ENCODE peak calls at places on chromosomes 6 and 20, in four cellular contexts. M is HepG2, J is K562, C is GM12878. Z is an unnamed sample.

GRCh38 chr6:156390621-156391378 is 386.4 kb upstream of the ARID1B start:
- DNase-seq in M (no peak), J (no peak), C (no peak), Z (peak; percentile 20)

GRCh38 chr6:33746651-33747100 is at the start of gene IP6K3:
- DNase-seq in M (no peak), J (no peak), C (no peak), Z (no peak)

GRCh38 chr20:34874094-34874654 is 1.5 kb upstream of the GGT7 start:
- DNase-seq in M (peak; percentile 90), J (peak; percentile 88), C (peak; percentile 50), Z (peak; percentile 81)

GRCh38 chr6:130111031-130111430 is 92.7 kb downstream of the L3MBTL3 start:
- DNase-seq in M (no peak), J (no peak), C (no peak), Z (no peak)

GRCh38 chr6:97947841-97948240 is 664.8 kb upstream of the MMS22L start:
- DNase-seq in M (peak; percentile 1), J (peak; percentile 0), C (no peak), Z (no peak)

GRCh38 chr6:145531822-145532221 is 203.5 kb downstream of the EPM2A start:
- DNase-seq in M (no peak), J (no peak), C (no peak), Z (no peak)

GRCh38 chr6:25130518-25130917 is 148.7 kb upstream of the CARMIL1 start:
- DNase-seq in M (no peak), J (no peak), C (no peak), Z (no peak)

GRCh38 chr20:19767070-19767469 is 9.0 kb downstream of the RIN2 start:
- DNase-seq in M (no peak), J (no peak), C (no peak), Z (no peak)

GRCh38 chr6:146857180-146857959 is 258.6 kb downstream of the ADGB start:
- DNase-seq in M (peak; percentile 63), J (peak; percentile 96), C (no peak), Z (peak; percentile 84)

GRCh38 chr6:139013185-139013800 is 15.3 kb upstream of the ABRACL start:
- DNase-seq in M (no peak), J (no peak), C (no peak), Z (no peak)

GRCh38 chr6:106748547-106749207 is 119.3 kb downstream of the QRSL1 start:
- DNase-seq in M (no peak), J (no peak), C (no peak), Z (peak; percentile 29)
- TF ChIP-seq ATF2 in M (no peak), J (no peak), C (no peak), Z (no peak)

GRCh38 chr6:56655250-56655649 is 12.6 kb upstream of the DST start:
- DNase-seq in M (no peak), J (no peak), C (no peak), Z (no peak)
- TF ChIP-seq CREM in M (no peak), J (no peak), C (no peak), Z (no peak)

DNA sequence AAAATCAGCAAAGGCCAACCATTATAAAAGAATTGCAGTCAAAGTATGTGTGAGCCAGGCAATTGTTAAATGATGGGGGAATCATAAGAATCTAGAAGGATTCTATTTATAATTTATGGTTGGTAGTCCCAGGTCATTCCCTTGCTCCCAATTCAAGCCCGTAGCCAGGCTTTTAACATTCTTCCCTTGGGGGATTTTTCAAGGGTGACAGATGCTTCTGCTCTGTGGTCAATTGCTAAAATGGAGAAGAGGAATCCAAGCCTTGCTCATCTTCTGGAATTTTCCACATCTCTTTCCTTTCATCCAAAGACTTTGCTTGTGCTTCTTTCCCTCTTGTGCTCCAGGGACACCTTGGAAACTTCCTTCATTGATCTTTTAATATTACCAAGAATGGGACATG is 18.0 kb upstream of the BCAS1 start:
- DNase-seq in M (no peak), J (no peak), C (no peak), Z (no peak)
- TF ChIP-seq ATF2 in M (no peak), J (no peak), C (no peak), Z (no peak)

DNA sequence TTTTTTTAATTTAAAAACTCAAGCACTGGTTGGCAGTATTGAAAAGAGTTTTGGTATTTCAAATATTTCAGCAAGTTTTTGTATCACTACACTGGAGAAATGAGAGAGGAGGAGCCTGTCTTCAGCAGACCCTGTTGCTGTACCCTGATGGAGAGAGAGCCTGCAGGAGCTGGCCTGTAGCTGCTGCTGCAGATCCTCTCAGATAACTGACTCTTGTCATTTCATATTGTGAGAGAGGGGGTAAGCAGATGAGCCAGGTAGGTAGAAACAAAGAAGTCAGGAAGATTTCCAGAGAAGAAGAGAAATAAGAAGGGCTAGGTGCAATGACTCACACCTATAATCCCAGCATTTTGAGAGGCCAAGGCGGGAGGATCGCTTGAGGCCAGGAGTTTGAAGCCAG is 64.1 kb upstream of the TBC1D7 start:
- DNase-seq in M (no peak), J (no peak), C (no peak), Z (no peak)
- TF ChIP-seq CREM in M (no peak), J (no peak), C (no peak), Z (no peak)

GRCh38 chr6:32689531-32690505 is 23.4 kb upstream of the HLA-DQB1 start:
- DNase-seq in M (no peak), J (no peak), C (peak; percentile 79), Z (no peak)
- TF ChIP-seq ATF2 in M (no peak), J (no peak), C (peak; percentile 84), Z (no peak)

GRCh38 chr20:62210496-62210855 is 9.6 kb downstream of the HRH3 start:
- DNase-seq in M (no peak), J (no peak), C (no peak), Z (no peak)
- TF ChIP-seq CREM in M (no peak), J (no peak), C (no peak), Z (no peak)

GRCh38 chr6:112233864-112234263 is 20.5 kb downstream of the LAMA4 start:
- DNase-seq in M (no peak), J (no peak), C (no peak), Z (no peak)
- TF ChIP-seq ATF2 in M (no peak), J (no peak), C (no peak), Z (no peak)

DNA sequence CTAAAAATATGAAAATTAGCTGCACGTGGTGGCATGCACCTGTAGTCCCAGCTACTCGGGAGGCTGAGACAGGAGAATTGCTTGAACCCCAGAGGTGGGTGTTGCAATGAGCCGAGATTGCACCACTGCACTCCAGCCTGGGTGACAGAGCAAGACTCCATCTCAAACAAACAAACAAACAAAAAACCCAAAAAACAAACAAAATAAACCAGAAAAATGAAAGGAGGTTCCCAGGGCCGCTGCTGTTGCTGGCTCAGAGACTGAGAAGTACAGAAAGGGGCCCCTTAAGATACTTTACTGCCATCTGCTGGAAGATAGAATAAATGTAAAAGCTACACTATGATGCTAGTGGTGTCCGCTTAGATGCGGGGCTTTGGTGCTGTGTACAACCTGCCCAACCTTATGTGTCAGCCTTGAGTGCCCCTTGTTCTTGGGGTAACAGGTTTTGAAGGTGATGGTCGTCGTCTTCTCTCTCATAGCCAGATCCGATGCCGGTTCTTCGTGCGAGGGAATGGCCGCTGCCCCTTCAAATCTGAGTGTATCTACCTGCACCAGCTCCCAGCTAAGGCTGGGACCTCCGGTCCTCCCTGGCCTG is 2.8 kb upstream of the FANCE start:
- DNase-seq in M (peak; percentile 80), J (peak; percentile 80), C (no peak), Z (no peak)
- TF ChIP-seq CREM in M (no peak), J (no peak), C (no peak), Z (no peak)

GRCh38 chr6:144103026-144103563 is 7.7 kb upstream of the SF3B5 start:
- DNase-seq in M (no peak), J (no peak), C (no peak), Z (no peak)

GRCh38 chr6:144110210-144110609 is 14.8 kb upstream of the SF3B5 start:
- DNase-seq in M (no peak), J (no peak), C (no peak), Z (no peak)

GRCh38 chr6:144104488-144104887 is 9.1 kb upstream of the SF3B5 start:
- DNase-seq in M (no peak), J (no peak), C (no peak), Z (no peak)

GRCh38 chr6:144106206-144106605 is 10.8 kb upstream of the SF3B5 start:
- DNase-seq in M (no peak), J (no peak), C (no peak), Z (no peak)

DNA sequence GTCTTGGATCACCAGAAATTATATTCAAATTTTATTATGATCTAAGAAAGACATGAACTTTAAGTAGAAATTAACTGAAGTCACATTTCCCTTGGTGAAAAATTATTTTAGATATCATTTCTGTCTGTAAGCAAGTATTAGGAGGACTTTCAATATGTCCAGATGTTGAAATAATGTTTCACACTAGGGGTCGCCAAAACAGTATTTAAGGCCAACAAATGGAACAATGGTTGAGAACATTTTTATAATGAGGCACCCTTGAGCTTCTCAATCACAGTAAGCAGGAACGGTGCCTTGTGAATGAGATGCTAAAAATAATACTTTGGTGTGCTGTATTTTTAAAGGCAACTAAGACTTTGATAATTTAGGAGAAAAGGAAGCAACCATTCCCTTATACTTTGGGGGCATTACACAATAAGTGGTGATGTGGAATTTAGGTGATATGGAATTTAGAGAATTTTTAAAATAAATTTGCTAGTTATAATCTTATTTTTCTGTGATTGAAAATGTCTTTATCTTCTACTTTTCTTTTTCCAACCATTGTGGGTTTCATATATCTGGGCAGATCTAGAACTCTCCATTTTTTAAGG is 9.6 kb upstream of the SF3B5 start:
- DNase-seq in M (peak; percentile 74), J (peak; percentile 82), C (peak; percentile 53), Z (no peak)
- TF ChIP-seq ATF2 in M (no peak), J (no peak), C (no peak), Z (no peak)

Z was measured in WTC11.